ENCODE peak calls at places on chromosomes 12 and 14, in ten cellular contexts. One of them, this sample, is unnamed.

GRCh38 chr12:96354326-96354725 is 45.9 kb downstream of the CDK17 start:
- DNase-seq in effector CD4-positive, alpha-beta T cell: no peak
- DNase-seq in retina: no peak
- DNase-seq in A673: no peak
- DNase-seq in stimulated activated CD8-positive, alpha-beta memory T cell treated with anti-CD3 and anti-CD28 coated beads, Interleukin-12 subunit alpha, Interleukin-12 subunit beta, amount 100 ng/mL, for 4 hours: no peak
- DNase-seq in foreskin fibroblast: no peak
- DNase-seq in activated CD4-positive, alpha-beta T cell treated with anti-CD3 and anti-CD28 coated beads, Interleukin-2, amount 50 U/mL, for 1 hour: no peak
- DNase-seq in NCI-H146: no peak
- DNase-seq in ureter: no peak
- DNase-seq in aorta: no peak
- DNase-seq in this sample: no peak

GRCh38 chr12:109461049-109461845 is 15.9 kb downstream of the KCTD10 start:
- DNase-seq in NCI-H146: no peak
- DNase-seq in effector CD4-positive, alpha-beta T cell: no peak
- DNase-seq in foreskin fibroblast: peak; percentile 48
- DNase-seq in aorta: peak; percentile 70
- DNase-seq in A673: no peak
- DNase-seq in stimulated activated CD8-positive, alpha-beta memory T cell treated with anti-CD3 and anti-CD28 coated beads, Interleukin-12 subunit alpha, Interleukin-12 subunit beta, amount 100 ng/mL, for 4 hours: no peak
- DNase-seq in activated CD4-positive, alpha-beta T cell treated with anti-CD3 and anti-CD28 coated beads, Interleukin-2, amount 50 U/mL, for 1 hour: no peak
- DNase-seq in ureter: no peak
- DNase-seq in retina: no peak
- DNase-seq in this sample: no peak

GRCh38 chr14:90698379-90698869 is 117.8 kb downstream of the TTC7B start:
- DNase-seq in activated CD4-positive, alpha-beta T cell treated with anti-CD3 and anti-CD28 coated beads, Interleukin-2, amount 50 U/mL, for 1 hour: no peak
- DNase-seq in effector CD4-positive, alpha-beta T cell: no peak
- DNase-seq in NCI-H146: no peak
- DNase-seq in A673: peak; percentile 98
- DNase-seq in stimulated activated CD8-positive, alpha-beta memory T cell treated with anti-CD3 and anti-CD28 coated beads, Interleukin-12 subunit alpha, Interleukin-12 subunit beta, amount 100 ng/mL, for 4 hours: no peak
- DNase-seq in retina: peak; percentile 65
- DNase-seq in foreskin fibroblast: peak; percentile 35
- DNase-seq in ureter: peak; percentile 74
- DNase-seq in aorta: no peak
- DNase-seq in this sample: peak; percentile 23

GRCh38 chr12:25743679-25744078 is 190.6 kb upstream of the LMNTD1 start:
- DNase-seq in foreskin fibroblast: no peak
- DNase-seq in retina: no peak
- DNase-seq in stimulated activated CD8-positive, alpha-beta memory T cell treated with anti-CD3 and anti-CD28 coated beads, Interleukin-12 subunit alpha, Interleukin-12 subunit beta, amount 100 ng/mL, for 4 hours: no peak
- DNase-seq in A673: peak; percentile 27
- DNase-seq in aorta: no peak
- DNase-seq in ureter: no peak
- DNase-seq in NCI-H146: no peak
- DNase-seq in effector CD4-positive, alpha-beta T cell: no peak
- DNase-seq in activated CD4-positive, alpha-beta T cell treated with anti-CD3 and anti-CD28 coated beads, Interleukin-2, amount 50 U/mL, for 1 hour: no peak
- DNase-seq in this sample: no peak

GRCh38 chr14:69535230-69535848 is 39.3 kb downstream of the CCDC177 start:
- DNase-seq in activated CD4-positive, alpha-beta T cell treated with anti-CD3 and anti-CD28 coated beads, Interleukin-2, amount 50 U/mL, for 1 hour: no peak
- DNase-seq in aorta: no peak
- DNase-seq in A673: peak; percentile 66
- DNase-seq in NCI-H146: peak; percentile 60
- DNase-seq in stimulated activated CD8-positive, alpha-beta memory T cell treated with anti-CD3 and anti-CD28 coated beads, Interleukin-12 subunit alpha, Interleukin-12 subunit beta, amount 100 ng/mL, for 4 hours: no peak
- DNase-seq in effector CD4-positive, alpha-beta T cell: no peak
- DNase-seq in foreskin fibroblast: peak; percentile 32
- DNase-seq in ureter: no peak
- DNase-seq in retina: peak; percentile 66
- DNase-seq in this sample: peak; percentile 89

GRCh38 chr12:112543666-112544185 is 125.0 kb downstream of the PTPN11 start:
- DNase-seq in A673: peak; percentile 54
- DNase-seq in NCI-H146: no peak
- DNase-seq in retina: no peak
- DNase-seq in foreskin fibroblast: no peak
- DNase-seq in effector CD4-positive, alpha-beta T cell: no peak
- DNase-seq in stimulated activated CD8-positive, alpha-beta memory T cell treated with anti-CD3 and anti-CD28 coated beads, Interleukin-12 subunit alpha, Interleukin-12 subunit beta, amount 100 ng/mL, for 4 hours: no peak
- DNase-seq in ureter: no peak
- DNase-seq in activated CD4-positive, alpha-beta T cell treated with anti-CD3 and anti-CD28 coated beads, Interleukin-2, amount 50 U/mL, for 1 hour: no peak
- DNase-seq in aorta: no peak
- DNase-seq in this sample: no peak

GRCh38 chr12:49487605-49488004 is 51.2 kb upstream of the KCNH3 start:
- DNase-seq in effector CD4-positive, alpha-beta T cell: no peak
- DNase-seq in stimulated activated CD8-positive, alpha-beta memory T cell treated with anti-CD3 and anti-CD28 coated beads, Interleukin-12 subunit alpha, Interleukin-12 subunit beta, amount 100 ng/mL, for 4 hours: no peak
- DNase-seq in NCI-H146: no peak
- DNase-seq in activated CD4-positive, alpha-beta T cell treated with anti-CD3 and anti-CD28 coated beads, Interleukin-2, amount 50 U/mL, for 1 hour: no peak
- DNase-seq in ureter: no peak
- DNase-seq in retina: no peak
- DNase-seq in foreskin fibroblast: no peak
- DNase-seq in A673: no peak
- DNase-seq in aorta: no peak
- DNase-seq in this sample: no peak

GRCh38 chr14:86038401-86038985 is 508.5 kb downstream of the FLRT2 start:
- DNase-seq in ureter: no peak
- DNase-seq in stimulated activated CD8-positive, alpha-beta memory T cell treated with anti-CD3 and anti-CD28 coated beads, Interleukin-12 subunit alpha, Interleukin-12 subunit beta, amount 100 ng/mL, for 4 hours: no peak
- DNase-seq in A673: peak; percentile 72
- DNase-seq in foreskin fibroblast: peak; percentile 14
- DNase-seq in effector CD4-positive, alpha-beta T cell: no peak
- DNase-seq in NCI-H146: peak; percentile 40
- DNase-seq in aorta: no peak
- DNase-seq in activated CD4-positive, alpha-beta T cell treated with anti-CD3 and anti-CD28 coated beads, Interleukin-2, amount 50 U/mL, for 1 hour: peak; percentile 2
- DNase-seq in retina: peak; percentile 66
- DNase-seq in this sample: peak; percentile 100

GRCh38 chr12:97595936-97596335 is 133.3 kb downstream of the RMST start:
- DNase-seq in retina: no peak
- DNase-seq in A673: no peak
- DNase-seq in activated CD4-positive, alpha-beta T cell treated with anti-CD3 and anti-CD28 coated beads, Interleukin-2, amount 50 U/mL, for 1 hour: no peak
- DNase-seq in aorta: no peak
- DNase-seq in effector CD4-positive, alpha-beta T cell: no peak
- DNase-seq in foreskin fibroblast: no peak
- DNase-seq in stimulated activated CD8-positive, alpha-beta memory T cell treated with anti-CD3 and anti-CD28 coated beads, Interleukin-12 subunit alpha, Interleukin-12 subunit beta, amount 100 ng/mL, for 4 hours: no peak
- DNase-seq in NCI-H146: no peak
- DNase-seq in ureter: no peak
- DNase-seq in this sample: no peak

GRCh38 chr12:40325349-40325960 is 100.7 kb downstream of the LRRK2 start:
- DNase-seq in activated CD4-positive, alpha-beta T cell treated with anti-CD3 and anti-CD28 coated beads, Interleukin-2, amount 50 U/mL, for 1 hour: no peak
- DNase-seq in foreskin fibroblast: peak; percentile 7
- DNase-seq in A673: peak; percentile 73
- DNase-seq in ureter: no peak
- DNase-seq in stimulated activated CD8-positive, alpha-beta memory T cell treated with anti-CD3 and anti-CD28 coated beads, Interleukin-12 subunit alpha, Interleukin-12 subunit beta, amount 100 ng/mL, for 4 hours: no peak
- DNase-seq in effector CD4-positive, alpha-beta T cell: no peak
- DNase-seq in NCI-H146: peak; percentile 32
- DNase-seq in aorta: no peak
- DNase-seq in retina: no peak
- DNase-seq in this sample: peak; percentile 78

GRCh38 chr12:68290126-68290525 is 36.7 kb upstream of the IL22 start:
- DNase-seq in foreskin fibroblast: no peak
- DNase-seq in ureter: no peak
- DNase-seq in effector CD4-positive, alpha-beta T cell: no peak
- DNase-seq in A673: peak; percentile 19
- DNase-seq in stimulated activated CD8-positive, alpha-beta memory T cell treated with anti-CD3 and anti-CD28 coated beads, Interleukin-12 subunit alpha, Interleukin-12 subunit beta, amount 100 ng/mL, for 4 hours: no peak
- DNase-seq in retina: no peak
- DNase-seq in activated CD4-positive, alpha-beta T cell treated with anti-CD3 and anti-CD28 coated beads, Interleukin-2, amount 50 U/mL, for 1 hour: peak; percentile 2
- DNase-seq in NCI-H146: no peak
- DNase-seq in aorta: no peak
- DNase-seq in this sample: no peak

This sample was measured in NCI-H82.